ENCODE peak calls at places on chromosomes 3 and 15, in eight cellular contexts. O is right cardiac atrium, S is neural progenitor cell, E is OCI-LY7, C is IMR-90, W is A549, Q is MG63, K is dorsolateral prefrontal cortex. U is an unnamed sample.
A peak's percentile ranks its signal among the peaks of the same experiment; 100 is the strongest.

GRCh38 chr3:184811999-184812844 is at the start of gene VPS8:
- DNase-seq in O (peak; percentile 97), S (peak; percentile 96), E (peak; percentile 97), C (peak; percentile 93), W (peak; percentile 91), Q (peak; percentile 96), K (peak; percentile 92), U (peak; percentile 84)

GRCh38 chr3:129245141-129245540 is 4.3 kb upstream of the COPG1 start:
- DNase-seq in O (no peak), S (no peak), E (no peak), C (no peak), W (peak; percentile 38), Q (peak; percentile 49), K (no peak), U (no peak)

GRCh38 chr3:112738366-112738765 is 97.4 kb upstream of the CCDC80 start:
- DNase-seq in O (no peak), S (no peak), E (no peak), C (peak; percentile 35), W (no peak), Q (no peak), K (no peak), U (peak; percentile 25)

GRCh38 chr3:31392568-31392967 is 140.2 kb upstream of the STT3B start:
- DNase-seq in O (no peak), S (no peak), E (no peak), C (no peak), W (no peak), Q (no peak), K (no peak), U (no peak)

GRCh38 chr3:7707192-7707591 is 794.4 kb upstream of the LMCD1 start:
- DNase-seq in O (no peak), S (no peak), E (no peak), C (no peak), W (no peak), Q (no peak), K (no peak), U (peak; percentile 55)

GRCh38 chr3:150998996-150999395 is 26.5 kb upstream of the CLRN1 start:
- DNase-seq in O (no peak), S (no peak), E (no peak), C (no peak), W (no peak), Q (no peak), K (no peak), U (no peak)

GRCh38 chr3:171704002-171704401 is 106.3 kb downstream of the PLD1 start:
- DNase-seq in O (no peak), S (peak; percentile 53), E (peak; percentile 43), C (peak; percentile 37), W (peak; percentile 29), Q (peak; percentile 27), K (no peak), U (peak; percentile 30)

GRCh38 chr15:54810496-54810895 is 386.2 kb downstream of the RSL24D1 start:
- DNase-seq in O (no peak), S (no peak), E (no peak), C (no peak), W (no peak), Q (no peak), K (no peak), U (no peak)

GRCh38 chr15:77807115-77807514 is 174.4 kb upstream of the LINGO1 start:
- DNase-seq in O (no peak), S (no peak), E (no peak), C (no peak), W (no peak), Q (peak; percentile 42), K (no peak), U (no peak)

GRCh38 chr15:55552926-55553325 is 35.2 kb downstream of the PYGO1 start:
- DNase-seq in O (peak; percentile 64), S (peak; percentile 43), E (no peak), C (peak; percentile 83), W (no peak), Q (no peak), K (no peak), U (peak; percentile 84)

GRCh38 chr3:66439666-66440344 is 61.0 kb downstream of the LRIG1 start:
- DNase-seq in O (no peak), S (no peak), E (peak; percentile 50), C (no peak), W (no peak), Q (no peak), K (no peak), U (no peak)
- H3K4me3 ChIP-seq in O (no peak overlapping the region), S (no peak overlapping the region), E (no peak overlapping the region), C (no peak overlapping the region), W (no peak overlapping the region), Q (no peak overlapping the region), K (no peak overlapping the region), U (no peak overlapping the region)

DNA sequence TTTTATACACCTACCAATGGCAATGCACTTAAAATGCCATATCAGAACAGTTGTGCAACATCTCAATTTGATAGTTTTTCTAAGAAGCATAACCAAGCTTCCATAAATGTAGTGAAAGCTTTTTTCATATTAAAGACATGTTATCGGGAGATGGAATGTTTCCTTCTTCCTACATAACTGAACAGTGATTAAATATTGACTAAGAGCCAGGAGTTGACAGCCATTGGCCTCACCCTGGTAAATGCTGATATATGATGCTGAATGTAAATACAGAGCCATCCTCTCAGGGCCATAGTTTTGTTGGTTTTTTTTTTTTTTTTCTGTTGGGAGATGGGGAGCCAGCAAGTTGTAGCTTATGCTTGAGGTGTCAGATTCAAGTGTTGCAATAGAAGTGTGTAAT is 203.4 kb upstream of the IL12A start:
- DNase-seq in O (no peak), S (no peak), E (no peak), C (peak; percentile 40), W (peak; percentile 76), Q (no peak), K (no peak), U (no peak)
- H3K4me3 ChIP-seq in O (no peak overlapping the region), S (no peak overlapping the region), E (no peak overlapping the region), C (no peak overlapping the region), W (no peak overlapping the region), Q (no peak overlapping the region), K (no peak overlapping the region), U (no peak overlapping the region)

GRCh38 chr3:126524429-126524988 is 554 bp downstream of the CHST13 start:
- DNase-seq in O (no peak), S (no peak), E (no peak), C (no peak), W (no peak), Q (no peak), K (peak; percentile 44), U (no peak)

GRCh38 chr3:126525853-126526667 is 2.1 kb downstream of the CHST13 start:
- DNase-seq in O (no peak), S (no peak), E (no peak), C (no peak), W (no peak), Q (no peak), K (peak; percentile 27), U (no peak)

GRCh38 chr3:126522363-126522788 is 1.6 kb upstream of the CHST13 start:
- DNase-seq in O (peak; percentile 40), S (peak; percentile 80), E (peak; percentile 42), C (peak; percentile 33), W (peak; percentile 41), Q (peak; percentile 59), K (no peak), U (peak; percentile 19)

GRCh38 chr3:126525091-126525852 is 1.3 kb downstream of the CHST13 start:
- DNase-seq in O (no peak), S (no peak), E (no peak), C (no peak), W (no peak), Q (no peak), K (peak; percentile 37), U (no peak)

DNA sequence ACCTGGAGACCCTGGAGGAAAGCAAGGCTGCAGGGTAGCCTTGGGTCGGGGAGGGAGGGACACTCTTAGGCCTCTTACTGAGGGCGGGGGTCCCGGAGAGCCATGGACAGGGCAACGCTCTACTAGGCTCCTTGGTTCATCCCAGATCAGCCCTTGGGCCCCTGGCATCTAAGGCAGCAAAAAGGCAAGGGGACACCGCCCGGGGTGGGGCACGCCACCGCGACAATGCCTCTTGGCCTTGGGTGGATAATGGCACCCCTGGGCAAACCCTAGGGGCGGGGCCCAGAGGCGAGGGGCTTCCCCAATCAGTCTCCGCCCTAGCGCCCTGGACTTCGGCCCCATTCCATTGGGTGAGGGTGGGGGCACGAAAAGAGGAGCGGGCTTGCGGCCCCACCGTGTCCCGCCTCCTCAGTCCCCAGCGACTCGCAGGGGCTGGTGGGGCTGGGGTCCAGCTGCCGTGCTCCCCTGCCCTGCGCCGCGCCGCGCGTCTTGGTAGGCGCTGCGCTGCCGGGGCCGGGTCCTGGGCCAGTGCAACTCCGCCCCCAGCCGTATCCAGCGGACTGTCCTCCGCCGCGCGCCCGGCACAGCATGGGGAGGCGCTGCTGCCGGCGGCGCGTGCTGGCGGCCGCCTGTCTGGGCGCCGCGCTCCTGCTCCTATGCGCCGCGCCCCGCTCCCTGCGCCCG is at the start of gene CHST13:
- DNase-seq in O (peak; percentile 53), S (peak; percentile 91), E (no peak), C (peak; percentile 16), W (peak; percentile 51), Q (peak; percentile 65), K (peak; percentile 41), U (peak; percentile 39)
- H3K4me3 ChIP-seq in O (peak within 1 kb of the TSS; percentile 37), S (peak within 1 kb of the TSS; percentile 66), E (no peak within 1 kb of the TSS), C (peak within 1 kb of the TSS; percentile 17), W (peak within 1 kb of the TSS; percentile 57), Q (peak within 1 kb of the TSS; percentile 38), K (peak within 1 kb of the TSS; percentile 56), U (peak within 1 kb of the TSS; percentile 28)

DNA sequence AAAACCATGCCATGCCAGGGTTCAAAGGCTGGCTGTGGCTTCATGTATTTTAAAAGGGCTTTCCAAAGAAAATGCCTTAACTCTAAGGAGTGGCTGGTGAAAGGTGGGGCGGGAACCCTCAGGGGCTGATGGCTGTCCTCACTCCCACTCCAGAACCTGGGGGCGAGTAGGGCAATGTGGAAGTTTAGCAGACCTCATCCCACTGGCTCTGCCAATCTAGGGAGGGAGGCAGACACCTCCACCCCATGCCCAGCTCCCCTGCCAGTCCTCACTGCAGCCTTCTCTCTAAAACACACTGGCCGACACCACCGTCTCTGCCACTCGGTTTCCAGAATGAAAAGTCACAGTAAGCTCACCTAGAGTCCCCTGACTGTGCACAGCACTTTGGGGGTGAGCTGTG is 99.5 kb downstream of the TMEM266 start:
- DNase-seq in O (no peak), S (no peak), E (no peak), C (no peak), W (no peak), Q (no peak), K (no peak), U (no peak)
- H3K4me3 ChIP-seq in O (no peak overlapping the region), S (no peak overlapping the region), E (no peak overlapping the region), C (no peak overlapping the region), W (no peak overlapping the region), Q (no peak overlapping the region), K (no peak overlapping the region), U (no peak overlapping the region)

DNA sequence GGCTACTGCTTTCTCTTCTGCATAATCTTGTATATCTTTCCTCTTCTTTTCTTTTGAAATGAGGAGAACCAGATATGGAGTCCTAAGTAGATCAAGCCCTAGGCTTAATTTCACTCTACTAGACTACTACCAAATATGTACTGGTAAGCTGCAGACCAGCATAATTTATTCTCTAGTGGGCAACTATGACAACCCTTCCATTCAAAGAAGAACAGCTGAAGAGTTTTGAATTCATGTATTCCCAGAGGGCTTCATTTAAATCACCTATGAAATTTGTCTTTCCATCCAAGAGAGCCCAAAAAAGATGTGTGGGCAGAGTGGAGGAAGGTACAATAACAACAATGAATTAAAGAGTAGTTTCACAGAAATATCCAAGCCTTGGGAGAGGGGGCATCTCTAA is 9.9 kb downstream of the RAD18 start:
- DNase-seq in O (no peak), S (no peak), E (no peak), C (no peak), W (no peak), Q (no peak), K (no peak), U (no peak)
- H3K4me3 ChIP-seq in O (no peak overlapping the region), S (no peak overlapping the region), E (no peak overlapping the region), C (no peak overlapping the region), W (no peak overlapping the region), Q (no peak overlapping the region), K (no peak overlapping the region), U (no peak overlapping the region)

GRCh38 chr3:10702961-10703740 is 112.9 kb upstream of the SLC6A11 start:
- DNase-seq in O (no peak), S (peak; percentile 88), E (peak; percentile 9), C (no peak), W (no peak), Q (no peak), K (peak; percentile 71), U (no peak)
- H3K4me3 ChIP-seq in O (no peak overlapping the region), S (peak overlapping the region; percentile 30), E (no peak overlapping the region), C (no peak overlapping the region), W (no peak overlapping the region), Q (no peak overlapping the region), K (peak overlapping the region; percentile 56), U (no peak overlapping the region)

U was measured in astrocyte.